ENCODE peak calls at places on chromosomes 1 and 21, in six cellular contexts. R, Z, K, M, H and J are unnamed samples.

GRCh38 chr1:166915941-166916340 is 39.9 kb upstream of the TADA1 start:
- DNase-seq in H (no peak), K (peak), M (no peak), R (no peak), Z (no peak), J (no peak)

GRCh38 chr1:226580625-226581270 is 32.2 kb downstream of the STUM start:
- DNase-seq in Z (no peak), K (no peak), M (no peak), R (no peak), H (no peak), J (no peak)

GRCh38 chr1:39529901-39530535 is 38.6 kb downstream of the BMP8A start:
- DNase-seq in R (no peak), Z (no peak), K (no peak), M (no peak), H (no peak), J (no peak)

GRCh38 chr1:17594690-17595601 is 55.4 kb downstream of the ARHGEF10L start:
- DNase-seq in K (peak), R (no peak), M (no peak), H (no peak), Z (no peak), J (no peak)

GRCh38 chr1:34140011-34140676 is 24.9 kb downstream of the CSMD2 start:
- DNase-seq in Z (no peak), M (peak), R (no peak), K (no peak), H (no peak), J (no peak)

GRCh38 chr1:185526318-185527307 is 207.6 kb upstream of the HMCN1 start:
- DNase-seq in R (no peak), H (no peak), Z (peak), K (no peak), M (no peak), J (no peak)

GRCh38 chr21:43690346-43690745 is 28.6 kb upstream of the PDXK start:
- DNase-seq in H (no peak), Z (no peak), R (no peak), M (no peak), K (no peak), J (no peak)

GRCh38 chr21:35743571-35743970 is 316.8 kb downstream of the SETD4 start:
- DNase-seq in Z (no peak), H (peak), K (peak), M (no peak), R (no peak), J (peak)

GRCh38 chr1:214918745-214919144 is 163.8 kb upstream of the KCNK2 start:
- DNase-seq in K (no peak), R (no peak), Z (no peak), M (no peak), H (no peak), J (no peak)

GRCh38 chr1:182833271-182833670 is 5.9 kb upstream of the DHX9 start:
- DNase-seq in H (no peak), R (no peak), Z (no peak), K (peak), M (no peak), J (peak)

GRCh38 chr1:6612641-6613360 is 730 bp upstream of the PHF13 start:
- DNase-seq in H (peak), R (no peak), Z (no peak), M (no peak), K (peak), J (peak)

GRCh38 chr1:198391666-198392065 is 148.8 kb downstream of the ATP6V1G3 start:
- DNase-seq in R (no peak), H (no peak), M (no peak), Z (no peak), K (no peak), J (no peak)

GRCh38 chr1:151346082-151346768 is 827 bp downstream of the RFX5 start:
- DNase-seq in Z (no peak), R (no peak), K (no peak), M (no peak), H (no peak), J (no peak)

GRCh38 chr1:59290173-59290954 is 6.5 kb upstream of the FGGY start:
- DNase-seq in K (peak), R (no peak), H (peak), Z (peak), M (no peak), J (no peak)

GRCh38 chr1:31977361-31978131 is 36.1 kb upstream of the KHDRBS1 start:
- DNase-seq in K (peak), M (no peak), H (peak), R (no peak), Z (no peak), J (peak)

GRCh38 chr1:228393268-228393699 is 13.4 kb downstream of the TRIM11 start:
- DNase-seq in R (no peak), Z (no peak), K (peak), H (peak), M (no peak), J (no peak)
- TF ChIP-seq CTCF in R (peak), Z (no peak), K (peak), H (peak), M (peak), J (peak)

DNA sequence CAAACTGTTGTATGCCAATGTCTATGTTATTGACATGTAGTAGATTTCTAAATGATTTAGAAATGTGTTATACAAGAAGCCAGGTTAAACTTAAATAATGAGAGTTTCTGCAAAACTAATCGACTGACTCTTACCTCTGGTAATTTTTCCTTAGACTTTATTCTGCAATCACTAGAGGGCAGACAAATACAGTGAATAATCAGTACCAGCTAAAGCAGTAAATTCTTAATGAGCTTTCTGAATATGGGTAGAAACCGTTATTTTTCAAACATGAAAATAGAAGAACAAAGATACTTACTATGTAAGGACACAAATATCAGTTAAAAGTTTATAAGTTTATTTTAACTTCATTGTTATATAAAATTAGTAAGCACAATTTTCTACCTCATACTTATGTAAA is 97.9 kb upstream of the RGS1 start:
- DNase-seq in H (peak), M (no peak), K (peak), Z (peak), R (no peak), J (no peak)
- TF ChIP-seq CTCF in H (peak), M (peak), K (peak), Z (peak), R (peak), J (peak)

DNA sequence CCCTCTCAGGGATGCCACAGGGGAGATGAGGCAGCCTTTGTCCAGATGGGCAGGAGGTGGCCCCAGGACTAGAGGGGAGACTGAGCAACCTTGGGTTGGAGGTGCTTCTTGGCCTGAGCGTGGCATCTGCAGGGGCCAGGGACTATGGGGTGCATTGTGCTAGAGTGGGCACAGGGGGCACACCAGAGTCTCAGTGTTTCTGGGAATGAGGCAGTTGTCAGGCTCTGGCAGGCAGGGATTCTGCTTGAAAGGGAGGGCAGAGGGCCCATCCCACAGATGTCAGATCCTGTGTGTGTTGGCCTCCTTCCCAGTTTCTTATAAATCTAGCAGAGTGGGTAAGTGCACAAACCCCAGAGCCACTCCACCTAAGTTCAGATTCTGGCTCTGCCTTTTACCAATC is 13.7 kb downstream of the LGR6 start:
- DNase-seq in H (peak), M (peak), Z (no peak), K (peak), R (no peak), J (no peak)
- TF ChIP-seq CTCF in H (peak), M (peak), Z (no peak), K (no peak), R (peak), J (peak)

DNA sequence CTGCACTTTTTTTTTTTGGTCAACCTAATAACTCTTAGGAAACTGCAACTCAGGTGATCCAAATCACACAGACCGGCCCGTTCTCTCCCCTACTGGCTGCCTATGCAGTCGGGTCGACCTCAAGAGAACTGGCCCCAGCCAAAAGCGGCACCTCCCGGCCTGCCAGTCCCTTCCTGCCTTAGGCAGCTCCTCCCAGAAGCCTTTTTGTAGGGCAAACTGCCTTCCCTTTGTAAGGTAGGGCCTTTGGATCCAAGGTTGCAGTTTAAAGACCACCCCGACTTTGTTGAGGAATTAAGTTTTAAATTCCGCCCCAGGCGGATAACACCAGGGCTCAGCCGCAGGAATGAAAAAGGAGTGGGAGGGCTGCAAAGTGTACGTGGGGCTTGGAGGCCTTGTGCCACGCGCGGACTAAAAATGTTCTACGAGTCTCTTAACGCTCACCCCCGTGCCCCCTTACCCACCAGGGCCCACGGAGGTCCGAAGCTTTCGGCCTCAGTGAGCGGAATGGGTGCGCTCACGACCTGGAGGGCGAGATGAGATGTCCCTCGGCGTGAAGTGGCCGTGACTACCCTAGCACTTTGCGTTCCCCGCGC is 642 bp upstream of the ST3GAL3 start:
- DNase-seq in R (no peak), K (peak), Z (peak), H (peak), M (no peak), J (peak)
- TF ChIP-seq CTCF in R (no peak), K (no peak), Z (no peak), H (no peak), M (no peak), J (no peak)